ENCODE peak calls at places on chromosome 12, in eight cellular contexts. Q is A549, O is H1, Y is endothelial cell of umbilical vein, P is HCT116, T is HepG2, I is K562, V is GM12878. Z is an unnamed sample.

GRCh38 chr12:111846016-111846415 is 4.0 kb downstream of the MAPKAPK5 start:
- DNase-seq in Q (no peak), O (no peak), Y (peak; percentile 50), P (no peak), T (no peak), I (no peak), V (no peak), Z (no peak)

GRCh38 chr12:53337998-53338397 is 1.8 kb upstream of the SP7 start:
- DNase-seq in Q (no peak), O (no peak), Y (no peak), P (no peak), T (no peak), I (no peak), V (no peak), Z (no peak)

GRCh38 chr12:22692964-22693555 is 68.1 kb downstream of the ETNK1 start:
- DNase-seq in Q (no peak), O (no peak), Y (no peak), P (no peak), T (no peak), I (no peak), V (no peak), Z (no peak)

GRCh38 chr12:107610030-107610859 is 75.4 kb upstream of the PWP1 start:
- DNase-seq in Q (peak; percentile 58), O (peak; percentile 78), Y (peak; percentile 29), P (no peak), T (peak; percentile 12), I (peak; percentile 25), V (no peak), Z (peak; percentile 61)

GRCh38 chr12:19287302-19287701 is 152.0 kb upstream of the AEBP2 start:
- DNase-seq in Q (no peak), O (no peak), Y (no peak), P (no peak), T (no peak), I (no peak), V (no peak), Z (no peak)

GRCh38 chr12:32211769-32212156 is 105.1 kb downstream of the BICD1 start:
- DNase-seq in Q (no peak), O (no peak), Y (no peak), P (no peak), T (no peak), I (no peak), V (no peak), Z (no peak)

GRCh38 chr12:45299132-45299692 is 83.3 kb downstream of the ANO6 start:
- DNase-seq in Q (no peak), O (no peak), Y (peak; percentile 70), P (peak; percentile 23), T (no peak), I (no peak), V (no peak), Z (no peak)

GRCh38 chr12:18580286-18580685 is 157.5 kb downstream of the PLCZ1 start:
- DNase-seq in Q (no peak), O (no peak), Y (no peak), P (no peak), T (no peak), I (no peak), V (no peak), Z (no peak)

GRCh38 chr12:535396-535795 is 75.7 kb downstream of the B4GALNT3 start:
- DNase-seq in Q (no peak), O (no peak), Y (no peak), P (no peak), T (no peak), I (no peak), V (no peak), Z (no peak)

GRCh38 chr12:538731-539539 is 79.2 kb downstream of the B4GALNT3 start:
- DNase-seq in Q (no peak), O (no peak), Y (peak; percentile 80), P (peak; percentile 45), T (no peak), I (no peak), V (no peak), Z (no peak)

GRCh38 chr12:536751-537150 is 77.0 kb downstream of the B4GALNT3 start:
- DNase-seq in Q (no peak), O (no peak), Y (no peak), P (no peak), T (no peak), I (no peak), V (no peak), Z (no peak)

GRCh38 chr12:539540-540310 is 80.0 kb downstream of the B4GALNT3 start:
- DNase-seq in Q (no peak), O (no peak), Y (no peak), P (no peak), T (no peak), I (no peak), V (no peak), Z (no peak)

DNA sequence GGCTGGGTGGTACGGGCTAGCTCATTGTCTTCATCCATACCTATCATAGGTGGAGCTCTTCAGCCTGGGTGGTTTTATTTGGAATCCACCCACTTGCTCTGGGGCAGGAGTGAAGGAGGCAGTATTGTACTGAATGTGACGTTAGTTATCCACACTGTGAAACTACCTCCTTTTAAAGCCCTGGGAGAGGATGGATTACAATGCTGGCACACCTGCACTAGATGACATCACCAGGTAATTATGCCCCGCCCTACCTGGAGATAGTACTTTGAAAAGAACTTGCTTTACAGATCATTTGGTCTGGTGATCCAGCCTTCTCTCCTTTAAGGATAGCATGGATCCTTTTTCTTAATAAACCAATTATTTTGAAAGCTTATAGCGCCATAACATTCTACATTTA is 78.0 kb downstream of the B4GALNT3 start:
- DNase-seq in Q (no peak), O (no peak), Y (no peak), P (peak; percentile 29), T (no peak), I (no peak), V (no peak), Z (no peak)
- TF ChIP-seq POLR2A in Q (no peak), O (no peak), Y (no peak), P (no peak), T (no peak), I (no peak), V (no peak), Z (no peak)

DNA sequence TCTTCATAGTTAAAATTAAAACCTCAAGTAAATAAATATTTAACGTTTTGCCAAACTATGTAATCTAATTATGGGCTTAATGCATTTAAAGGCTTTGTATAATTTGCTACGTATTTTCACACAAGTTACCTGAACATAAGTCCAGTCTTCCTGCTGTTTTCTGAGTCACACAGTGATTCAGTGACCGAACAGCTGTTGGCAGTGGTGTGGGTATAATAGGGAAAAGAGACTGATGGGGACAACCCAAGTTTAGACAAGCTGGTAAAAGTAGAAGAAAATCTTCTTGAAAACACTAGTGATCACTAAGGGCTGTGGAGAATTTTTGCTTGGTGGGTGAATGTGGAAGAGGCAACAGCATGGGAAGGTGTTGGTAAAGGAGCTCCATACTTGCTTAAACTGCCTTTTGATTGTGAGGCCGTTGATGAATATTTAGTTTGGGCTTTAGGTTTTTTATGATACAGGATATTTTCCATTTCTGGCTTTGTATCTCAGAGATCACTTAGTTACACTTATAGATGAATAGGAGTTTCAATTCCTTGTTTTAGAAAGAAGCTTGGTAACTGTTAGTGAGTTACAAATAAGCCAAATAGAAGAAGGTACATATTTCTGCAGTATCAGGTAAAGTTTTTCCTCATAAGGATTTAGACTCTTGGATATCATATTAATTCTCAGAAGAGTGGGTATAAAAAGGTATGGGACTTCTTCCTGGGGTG is 23.9 kb downstream of the LRRK2 start:
- DNase-seq in Q (no peak), O (no peak), Y (no peak), P (no peak), T (no peak), I (no peak), V (no peak), Z (no peak)
- TF ChIP-seq MAX in Q (no peak), O (no peak), Y (no peak), P (no peak), T (no peak), I (no peak), V (no peak), Z (no peak)

DNA sequence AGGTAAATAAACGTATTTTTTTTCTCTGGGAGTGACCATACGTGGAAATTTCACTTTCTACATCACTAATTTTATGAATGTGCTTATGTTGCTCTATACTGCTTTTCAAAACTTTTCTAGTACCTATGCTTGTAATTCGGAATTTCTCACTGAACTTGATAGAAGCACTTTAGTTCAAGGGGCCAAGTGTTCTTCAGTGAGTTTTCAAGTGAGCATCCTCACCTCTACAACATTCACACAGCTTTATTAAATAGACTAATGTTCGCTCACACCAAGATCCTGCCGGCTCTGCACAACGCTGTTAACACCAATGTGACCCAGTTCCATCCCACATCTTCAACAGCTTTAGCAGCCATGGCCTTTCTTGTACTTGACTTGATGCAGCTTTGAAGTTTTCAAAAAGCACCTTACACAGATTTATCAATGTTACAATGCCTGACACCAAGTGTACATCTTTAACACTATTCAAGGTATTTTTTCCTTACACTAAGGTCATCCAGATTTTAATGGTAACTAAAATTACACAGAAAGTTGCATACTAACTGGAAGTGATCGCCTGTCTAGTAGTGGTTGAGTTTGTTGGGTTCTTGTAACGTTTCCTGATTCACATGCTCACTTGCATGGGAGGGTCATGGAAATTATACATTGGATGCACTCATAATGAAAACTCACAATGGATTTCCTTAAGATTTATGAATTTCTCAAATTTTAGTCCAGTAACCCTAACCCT is 4.5 kb downstream of the UBC start:
- DNase-seq in Q (no peak), O (no peak), Y (no peak), P (no peak), T (no peak), I (no peak), V (no peak), Z (peak; percentile 38)
- TF ChIP-seq POLR2A in Q (peak; percentile 42), O (no peak), Y (peak; percentile 53), P (no peak), T (peak; percentile 69), I (no peak), V (peak; percentile 61), Z (no peak)

GRCh38 chr12:100564090-100564489 is 9.4 kb upstream of the GAS2L3 start:
- DNase-seq in Q (no peak), O (no peak), Y (peak; percentile 91), P (no peak), T (no peak), I (no peak), V (no peak), Z (no peak)

GRCh38 chr12:100565987-100566545 is 7.4 kb upstream of the GAS2L3 start:
- DNase-seq in Q (no peak), O (no peak), Y (no peak), P (no peak), T (no peak), I (no peak), V (no peak), Z (no peak)

GRCh38 chr12:100564905-100565467 is 8.5 kb upstream of the GAS2L3 start:
- DNase-seq in Q (no peak), O (no peak), Y (no peak), P (no peak), T (no peak), I (no peak), V (no peak), Z (no peak)

GRCh38 chr12:100567945-100568344 is 5.5 kb upstream of the GAS2L3 start:
- DNase-seq in Q (no peak), O (no peak), Y (no peak), P (no peak), T (no peak), I (no peak), V (no peak), Z (no peak)

DNA sequence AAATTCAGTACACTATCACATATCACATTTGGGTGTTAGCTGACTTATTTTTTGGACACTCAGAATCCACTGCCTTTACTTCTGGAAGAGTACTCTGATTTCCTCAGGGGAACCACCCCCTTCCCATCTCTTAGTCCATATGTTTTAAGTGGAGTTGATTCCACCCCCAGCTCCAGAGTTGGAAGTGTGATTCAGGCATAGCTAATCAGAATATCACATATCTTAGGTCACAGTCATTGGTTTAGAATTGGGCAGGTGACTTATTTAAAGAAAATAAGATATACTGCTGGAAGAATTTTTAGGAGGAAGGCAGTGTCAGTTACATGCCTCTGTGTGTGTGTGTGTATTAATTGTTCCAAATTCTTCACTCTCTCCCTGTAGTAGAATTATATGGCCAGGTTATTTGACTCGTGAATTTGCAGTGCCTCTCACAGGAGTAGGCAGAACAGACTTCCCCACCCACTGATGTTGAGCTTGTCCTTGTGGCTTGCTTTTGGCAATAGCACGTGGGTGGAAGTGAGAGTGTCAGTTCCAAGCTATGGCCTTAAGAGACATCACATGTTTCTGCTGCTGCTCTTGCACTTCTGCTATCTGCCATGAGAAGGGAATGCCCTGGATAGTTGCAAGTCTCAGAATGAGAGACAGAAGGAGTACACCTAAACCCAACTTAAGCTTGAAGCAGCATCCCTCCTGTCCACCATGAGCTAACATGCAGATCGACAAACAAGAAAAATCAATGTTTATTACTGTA is 6.4 kb upstream of the GAS2L3 start:
- DNase-seq in Q (no peak), O (no peak), Y (no peak), P (no peak), T (no peak), I (no peak), V (peak; percentile 71), Z (peak; percentile 13)
- TF ChIP-seq MAX in Q (no peak), O (no peak), Y (no peak), P (no peak), T (no peak), I (no peak), V (peak; percentile 76), Z (peak; percentile 76)